ENCODE peak calls at places on chromosome 17, in eight cellular contexts. T is mucosa of descending colon, R is lower lobe of right lung, A is lung, H is right cardiac atrium, X is neural progenitor cell, B is psoas muscle, E is GM23248. C is an unnamed sample.

GRCh38 chr17:13967416-13967815 is 101.9 kb upstream of the COX10 start:
- DNase-seq in B (no peak), T (no peak), A (no peak), H (no peak), E (no peak), X (no peak), R (no peak), C (no peak)

GRCh38 chr17:57911834-57912673 is 43.2 kb downstream of the CUEDC1 start:
- DNase-seq in A (peak; percentile 88), E (peak; percentile 44), T (peak; percentile 94), B (peak; percentile 93), X (peak; percentile 93), R (peak; percentile 90), H (peak; percentile 97), C (peak; percentile 82)

GRCh38 chr17:35560703-35561102 is at the start of gene SLFN14:
- DNase-seq in B (no peak), T (no peak), X (no peak), E (no peak), A (no peak), H (no peak), R (no peak), C (no peak)

GRCh38 chr17:8896641-8897635 is 29.5 kb upstream of the PIK3R6 start:
- DNase-seq in E (no peak), R (no peak), A (no peak), X (no peak), H (no peak), T (no peak), B (no peak), C (no peak)

GRCh38 chr17:43155666-43156065 is 15.3 kb upstream of the NBR1 start:
- DNase-seq in T (no peak), R (no peak), H (no peak), B (no peak), E (no peak), A (no peak), X (no peak), C (no peak)

GRCh38 chr17:68640601-68641000 is 39.4 kb upstream of the FAM20A start:
- DNase-seq in H (no peak), B (no peak), X (no peak), A (no peak), R (no peak), T (no peak), E (no peak), C (no peak)

GRCh38 chr17:39486242-39486641 is 25.0 kb downstream of the CDK12 start:
- DNase-seq in X (no peak), A (no peak), T (no peak), H (peak; percentile 43), B (no peak), E (peak; percentile 85), R (no peak), C (peak; percentile 34)

GRCh38 chr17:15890279-15890892 is 54.5 kb upstream of the ADORA2B start:
- DNase-seq in H (no peak), X (peak; percentile 38), E (no peak), A (no peak), B (no peak), T (no peak), R (no peak), C (no peak)

GRCh38 chr17:32993977-32994376 is 2.3 kb downstream of the SPACA3 start:
- DNase-seq in A (no peak), H (no peak), E (no peak), R (no peak), B (no peak), T (no peak), X (no peak), C (peak; percentile 31)

GRCh38 chr17:76593338-76593737 is 7.7 kb upstream of the ST6GALNAC2 start:
- DNase-seq in A (no peak), T (no peak), B (no peak), H (no peak), X (no peak), E (peak; percentile 33), R (no peak), C (peak; percentile 93)

GRCh38 chr17:10120749-10121148 is 77.7 kb downstream of the GAS7 start:
- DNase-seq in X (no peak), E (no peak), R (no peak), A (no peak), T (no peak), B (no peak), H (no peak), C (no peak)

GRCh38 chr17:79632432-79632735 is 21.5 kb upstream of the RBFOX3 start:
- DNase-seq in X (no peak), A (no peak), E (no peak), B (peak; percentile 12), R (peak; percentile 22), H (no peak), T (no peak), C (no peak)

GRCh38 chr17:41775394-41776226 is 10.9 kb downstream of the JUP start:
- DNase-seq in R (no peak), H (no peak), X (peak; percentile 84), T (peak; percentile 80), A (no peak), E (no peak), B (peak; percentile 83), C (peak; percentile 92)

GRCh38 chr17:47270946-47271705 is 17.5 kb downstream of the ITGB3 start:
- DNase-seq in B (no peak), X (no peak), A (no peak), H (no peak), E (no peak), T (no peak), R (no peak), C (no peak)
- H3K4me1 ChIP-seq in B (peaks cover 19% of the 10 kb centered on the region), X (peaks cover 12% of the 10 kb centered on the region), A (peaks cover 25% of the 10 kb centered on the region), H (peaks cover 13% of the 10 kb centered on the region), E (peaks cover 38% of the 10 kb centered on the region), T (peaks cover 21% of the 10 kb centered on the region), R (peaks cover 15% of the 10 kb centered on the region), C (peaks cover 27% of the 10 kb centered on the region)

GRCh38 chr17:44780161-44780560 is 21.4 kb downstream of the ADAM11 start:
- DNase-seq in T (peak; percentile 34), H (no peak), X (no peak), E (no peak), R (no peak), A (no peak), B (no peak), C (no peak)
- H3K4me1 ChIP-seq in T (peaks cover 15% of the 10 kb centered on the region), H (peaks cover 6% of the 10 kb centered on the region), X (peaks cover 17% of the 10 kb centered on the region), E (no peaks in the 10 kb centered on the region), R (peaks cover 38% of the 10 kb centered on the region), A (no peaks in the 10 kb centered on the region), B (peaks cover 11% of the 10 kb centered on the region), C (peaks cover 16% of the 10 kb centered on the region)

GRCh38 chr17:63960430-63960829 is 12.3 kb downstream of the SCN4A start:
- DNase-seq in E (no peak), X (peak; percentile 68), A (no peak), H (no peak), B (no peak), T (no peak), R (no peak), C (no peak)

GRCh38 chr17:63962298-63962744 is 10.4 kb downstream of the SCN4A start:
- DNase-seq in E (no peak), H (no peak), X (no peak), B (no peak), R (no peak), T (no peak), A (no peak), C (no peak)

GRCh38 chr17:63961355-63962207 is 11.1 kb downstream of the SCN4A start:
- DNase-seq in T (peak; percentile 73), H (peak; percentile 89), A (peak; percentile 76), R (peak; percentile 73), E (peak; percentile 85), X (peak; percentile 98), B (peak; percentile 95), C (peak; percentile 11)

GRCh38 chr17:63960006-63960405 is 12.7 kb downstream of the SCN4A start:
- DNase-seq in H (no peak), T (no peak), X (no peak), R (no peak), B (peak; percentile 93), A (no peak), E (no peak), C (no peak)

DNA sequence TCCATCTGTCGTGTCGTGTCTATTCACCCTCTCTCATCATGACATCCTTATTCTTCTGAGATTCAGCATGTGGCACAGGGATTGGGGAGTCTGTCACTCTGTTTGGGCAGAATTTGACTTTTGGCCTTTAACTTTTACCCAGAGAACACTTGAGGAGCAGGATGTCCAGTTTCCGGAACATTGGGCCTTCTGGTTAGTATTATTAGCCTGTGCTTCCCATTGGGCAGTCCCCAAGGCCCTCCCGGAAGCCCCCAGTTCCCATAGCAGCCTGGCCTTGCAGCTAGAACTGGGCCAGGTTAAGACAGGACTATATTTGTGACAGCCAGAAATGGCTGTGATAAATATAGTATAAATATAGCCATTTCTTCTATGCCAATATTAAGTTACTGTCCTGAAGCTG is 9.6 kb downstream of the SCN4A start:
- DNase-seq in A (no peak), E (no peak), T (no peak), R (no peak), X (no peak), B (peak; percentile 79), H (peak; percentile 53), C (no peak)
- H3K4me1 ChIP-seq in A (no peaks in the 10 kb centered on the region), E (no peaks in the 10 kb centered on the region), T (peaks cover 7% of the 10 kb centered on the region), R (peaks cover 5% of the 10 kb centered on the region), X (peaks cover 23% of the 10 kb centered on the region), B (peaks cover 41% of the 10 kb centered on the region), H (peaks cover 16% of the 10 kb centered on the region), C (no peaks in the 10 kb centered on the region)

DNA sequence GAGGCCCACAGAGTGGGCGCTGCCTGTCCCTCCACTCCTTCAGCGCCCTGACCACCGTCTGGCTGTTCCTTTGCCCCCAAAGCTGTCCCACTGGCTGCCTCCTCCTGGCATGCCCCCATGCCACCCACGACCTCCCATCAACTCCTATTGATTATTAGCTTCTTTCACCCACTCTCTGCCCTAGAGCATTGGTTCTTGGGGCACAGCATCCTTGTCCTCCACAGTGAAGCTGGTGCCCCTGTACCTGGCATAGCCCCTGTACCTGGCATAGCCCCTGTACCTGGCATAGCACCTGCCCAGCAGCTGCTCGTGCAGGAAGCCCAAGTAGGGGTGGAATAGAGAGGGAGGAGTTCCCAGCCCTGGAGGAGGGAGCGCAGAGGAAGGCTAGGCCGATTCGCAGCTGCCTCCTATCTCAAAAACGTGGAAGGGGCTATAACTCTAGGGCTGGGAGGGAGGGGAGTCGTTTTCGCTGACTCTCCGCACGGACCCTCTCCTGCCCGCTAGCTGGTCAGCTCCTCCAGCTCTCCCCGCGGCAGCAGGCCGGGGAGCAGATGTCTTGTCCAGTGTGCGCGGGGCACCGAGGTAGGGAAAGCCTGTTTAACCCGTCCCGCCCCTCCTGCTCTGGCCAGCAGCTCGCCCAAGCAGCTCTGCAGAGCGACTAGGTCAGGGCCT is 5.7 kb upstream of the ACTG1 start:
- DNase-seq in A (no peak), H (no peak), E (peak; percentile 52), R (no peak), B (no peak), T (no peak), X (peak; percentile 67), C (no peak)
- H3K4me1 ChIP-seq in A (no peaks in the 10 kb centered on the region), H (peaks cover 5% of the 10 kb centered on the region), E (peaks cover 31% of the 10 kb centered on the region), R (peaks cover 50% of the 10 kb centered on the region), B (peaks cover 44% of the 10 kb centered on the region), T (peaks cover 33% of the 10 kb centered on the region), X (peaks cover 30% of the 10 kb centered on the region), C (peaks cover 56% of the 10 kb centered on the region)

GRCh38 chr17:72747416-72747815 is 345.1 kb downstream of the SLC39A11 start:
- DNase-seq in E (no peak), A (no peak), T (no peak), H (no peak), R (no peak), B (no peak), X (no peak), C (no peak)
- H3K4me1 ChIP-seq in E (no peaks in the 10 kb centered on the region), A (no peaks in the 10 kb centered on the region), T (peaks cover 4% of the 10 kb centered on the region), H (no peaks in the 10 kb centered on the region), R (no peaks in the 10 kb centered on the region), B (no peaks in the 10 kb centered on the region), X (peaks cover 14% of the 10 kb centered on the region), C (no peaks in the 10 kb centered on the region)

C was measured in mammary epithelial cell.